ENCODE peak calls at places on chromosomes 13 and 19, in ten cellular contexts. One of them, this sample, is unnamed.
A peak's percentile ranks its signal among the peaks of the same experiment; 100 is the strongest.

GRCh38 chr13:27678306-27679040 is 56.8 kb downstream of the POLR1D start:
- DNase-seq in endothelial cell: no peak
- DNase-seq in pancreas: no peak
- DNase-seq in AG09319: no peak
- DNase-seq in breast epithelium: no peak
- DNase-seq in fibroblast of lung: no peak
- DNase-seq in fibroblast of the aortic adventitia: no peak
- DNase-seq in bronchial epithelial cell: peak; percentile 81
- DNase-seq in CD8-positive, alpha-beta T cell: no peak
- DNase-seq in heart right ventricle: no peak
- DNase-seq in this sample: no peak

GRCh38 chr13:114258589-114258988 is 22.8 kb upstream of the UPF3A start:
- DNase-seq in endothelial cell: no peak
- DNase-seq in pancreas: no peak
- DNase-seq in AG09319: no peak
- DNase-seq in breast epithelium: no peak
- DNase-seq in fibroblast of lung: no peak
- DNase-seq in fibroblast of the aortic adventitia: no peak
- DNase-seq in bronchial epithelial cell: no peak
- DNase-seq in CD8-positive, alpha-beta T cell: no peak
- DNase-seq in heart right ventricle: no peak
- DNase-seq in this sample: no peak

GRCh38 chr13:30580852-30581502 is 36.7 kb upstream of the USPL1 start:
- DNase-seq in endothelial cell: no peak
- DNase-seq in pancreas: no peak
- DNase-seq in AG09319: no peak
- DNase-seq in breast epithelium: no peak
- DNase-seq in fibroblast of lung: no peak
- DNase-seq in fibroblast of the aortic adventitia: no peak
- DNase-seq in bronchial epithelial cell: peak; percentile 65
- DNase-seq in CD8-positive, alpha-beta T cell: no peak
- DNase-seq in heart right ventricle: no peak
- DNase-seq in this sample: no peak

GRCh38 chr19:33195711-33196347 is 1.7 kb downstream of the LRP3 start:
- DNase-seq in endothelial cell: no peak
- DNase-seq in pancreas: peak; percentile 5
- DNase-seq in AG09319: no peak
- DNase-seq in breast epithelium: no peak
- DNase-seq in fibroblast of lung: no peak
- DNase-seq in fibroblast of the aortic adventitia: no peak
- DNase-seq in bronchial epithelial cell: no peak
- DNase-seq in CD8-positive, alpha-beta T cell: no peak
- DNase-seq in heart right ventricle: no peak
- DNase-seq in this sample: no peak

GRCh38 chr13:50033696-50034095 is 18.5 kb downstream of the KCNRG start:
- DNase-seq in endothelial cell: no peak
- DNase-seq in pancreas: no peak
- DNase-seq in AG09319: no peak
- DNase-seq in breast epithelium: no peak
- DNase-seq in fibroblast of lung: peak; percentile 55
- DNase-seq in fibroblast of the aortic adventitia: peak; percentile 64
- DNase-seq in bronchial epithelial cell: no peak
- DNase-seq in CD8-positive, alpha-beta T cell: no peak
- DNase-seq in heart right ventricle: no peak
- DNase-seq in this sample: no peak

GRCh38 chr19:21084343-21084742 is 2.3 kb downstream of the ZNF714 start:
- DNase-seq in endothelial cell: no peak
- DNase-seq in pancreas: no peak
- DNase-seq in AG09319: no peak
- DNase-seq in breast epithelium: no peak
- DNase-seq in fibroblast of lung: peak; percentile 83
- DNase-seq in fibroblast of the aortic adventitia: peak; percentile 5
- DNase-seq in bronchial epithelial cell: peak; percentile 59
- DNase-seq in CD8-positive, alpha-beta T cell: no peak
- DNase-seq in heart right ventricle: no peak
- DNase-seq in this sample: no peak

GRCh38 chr13:64992314-64992713 is 2237.8 kb downstream of the PCDH9 start:
- DNase-seq in endothelial cell: no peak
- DNase-seq in pancreas: no peak
- DNase-seq in AG09319: no peak
- DNase-seq in breast epithelium: no peak
- DNase-seq in fibroblast of lung: peak; percentile 3
- DNase-seq in fibroblast of the aortic adventitia: no peak
- DNase-seq in bronchial epithelial cell: no peak
- DNase-seq in CD8-positive, alpha-beta T cell: no peak
- DNase-seq in heart right ventricle: no peak
- DNase-seq in this sample: no peak

GRCh38 chr19:611506-611869 is 21.8 kb downstream of the HCN2 start:
- DNase-seq in endothelial cell: no peak
- DNase-seq in pancreas: no peak
- DNase-seq in AG09319: no peak
- DNase-seq in breast epithelium: no peak
- DNase-seq in fibroblast of lung: peak; percentile 99
- DNase-seq in fibroblast of the aortic adventitia: peak; percentile 57
- DNase-seq in bronchial epithelial cell: peak; percentile 39
- DNase-seq in CD8-positive, alpha-beta T cell: no peak
- DNase-seq in heart right ventricle: no peak
- DNase-seq in this sample: no peak

GRCh38 chr19:42253245-42254082 is 1.5 kb downstream of the ERF start:
- DNase-seq in endothelial cell: peak; percentile 79
- DNase-seq in pancreas: peak; percentile 79
- DNase-seq in AG09319: no peak
- DNase-seq in breast epithelium: no peak
- DNase-seq in fibroblast of lung: peak; percentile 43
- DNase-seq in fibroblast of the aortic adventitia: no peak
- DNase-seq in bronchial epithelial cell: no peak
- DNase-seq in CD8-positive, alpha-beta T cell: peak; percentile 74
- DNase-seq in heart right ventricle: peak; percentile 66
- DNase-seq in this sample: no peak

GRCh38 chr19:49338023-49338677 is 2.9 kb downstream of the CD37 start:
- DNase-seq in endothelial cell: no peak
- DNase-seq in pancreas: peak; percentile 62
- DNase-seq in AG09319: no peak
- DNase-seq in breast epithelium: peak; percentile 51
- DNase-seq in fibroblast of lung: no peak
- DNase-seq in fibroblast of the aortic adventitia: no peak
- DNase-seq in bronchial epithelial cell: no peak
- DNase-seq in CD8-positive, alpha-beta T cell: no peak
- DNase-seq in heart right ventricle: no peak
- DNase-seq in this sample: no peak

GRCh38 chr13:48456546-48456945 is 43.6 kb upstream of the LPAR6 start:
- DNase-seq in endothelial cell: no peak
- DNase-seq in pancreas: peak; percentile 12
- DNase-seq in AG09319: no peak
- DNase-seq in breast epithelium: no peak
- DNase-seq in fibroblast of lung: no peak
- DNase-seq in fibroblast of the aortic adventitia: no peak
- DNase-seq in bronchial epithelial cell: no peak
- DNase-seq in CD8-positive, alpha-beta T cell: no peak
- DNase-seq in heart right ventricle: no peak
- DNase-seq in this sample: no peak

GRCh38 chr13:99721606-99722384 is 220.5 kb downstream of the TM9SF2 start:
- DNase-seq in endothelial cell: no peak
- DNase-seq in pancreas: no peak
- DNase-seq in AG09319: no peak
- DNase-seq in breast epithelium: no peak
- DNase-seq in fibroblast of lung: peak; percentile 4
- DNase-seq in fibroblast of the aortic adventitia: no peak
- DNase-seq in bronchial epithelial cell: no peak
- DNase-seq in CD8-positive, alpha-beta T cell: no peak
- DNase-seq in heart right ventricle: no peak
- DNase-seq in this sample: no peak

GRCh38 chr13:94061316-94061715 is 418.2 kb downstream of the DCT start:
- DNase-seq in endothelial cell: no peak
- DNase-seq in pancreas: no peak
- DNase-seq in AG09319: peak; percentile 5
- DNase-seq in breast epithelium: no peak
- DNase-seq in fibroblast of lung: peak; percentile 82
- DNase-seq in fibroblast of the aortic adventitia: peak; percentile 64
- DNase-seq in bronchial epithelial cell: no peak
- DNase-seq in CD8-positive, alpha-beta T cell: no peak
- DNase-seq in heart right ventricle: no peak
- DNase-seq in this sample: no peak

GRCh38 chr13:106331116-106331515 is 204.3 kb downstream of the EFNB2 start:
- DNase-seq in endothelial cell: no peak
- DNase-seq in pancreas: no peak
- DNase-seq in AG09319: no peak
- DNase-seq in breast epithelium: no peak
- DNase-seq in fibroblast of lung: no peak
- DNase-seq in fibroblast of the aortic adventitia: no peak
- DNase-seq in bronchial epithelial cell: no peak
- DNase-seq in CD8-positive, alpha-beta T cell: no peak
- DNase-seq in heart right ventricle: no peak
- DNase-seq in this sample: no peak

GRCh38 chr13:94419304-94419943 is 60.1 kb downstream of the DCT start:
- DNase-seq in endothelial cell: no peak
- DNase-seq in pancreas: no peak
- DNase-seq in AG09319: no peak
- DNase-seq in breast epithelium: no peak
- DNase-seq in fibroblast of lung: peak; percentile 75
- DNase-seq in fibroblast of the aortic adventitia: peak; percentile 76
- DNase-seq in bronchial epithelial cell: peak; percentile 87
- DNase-seq in CD8-positive, alpha-beta T cell: no peak
- DNase-seq in heart right ventricle: no peak
- DNase-seq in this sample: peak; percentile 48

DNA sequence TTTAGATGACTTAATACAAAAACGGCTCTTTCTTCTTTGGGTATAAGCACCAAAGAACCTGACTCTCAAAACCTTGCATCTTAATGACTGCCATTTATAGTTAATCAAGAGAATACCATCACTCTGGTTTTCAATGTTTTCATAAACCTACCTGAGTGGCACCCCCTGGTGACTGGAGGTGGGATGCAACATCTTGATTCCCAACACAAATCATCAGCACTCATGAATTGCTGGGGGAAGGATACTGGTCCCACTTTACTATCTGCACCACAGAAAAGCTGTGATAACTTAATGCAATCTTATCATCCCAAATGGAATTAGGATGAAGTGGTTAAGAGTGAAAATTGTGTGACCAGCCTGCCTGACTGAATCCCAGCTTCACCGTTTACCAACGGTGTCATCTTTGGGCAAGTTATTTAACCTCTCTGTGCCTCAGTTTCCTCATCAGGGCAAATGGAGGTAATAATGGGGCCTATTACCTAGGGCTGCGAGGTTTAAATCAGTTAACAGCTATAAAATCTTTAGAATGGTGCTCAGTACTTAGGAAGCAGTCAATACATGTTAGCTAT is 366.4 kb downstream of the KLF12 start:
- DNase-seq in endothelial cell: peak; percentile 24
- DNase-seq in pancreas: no peak
- DNase-seq in AG09319: no peak
- DNase-seq in breast epithelium: no peak
- DNase-seq in fibroblast of lung: no peak
- DNase-seq in fibroblast of the aortic adventitia: no peak
- DNase-seq in bronchial epithelial cell: peak; percentile 18
- DNase-seq in CD8-positive, alpha-beta T cell: peak; percentile 60
- DNase-seq in heart right ventricle: no peak
- DNase-seq in this sample: no peak
- TF ChIP-seq CTCF in endothelial cell: peak; percentile 61
- TF ChIP-seq CTCF in pancreas: no peak
- TF ChIP-seq CTCF in AG09319: peak; percentile 17
- TF ChIP-seq CTCF in breast epithelium: no peak
- TF ChIP-seq CTCF in fibroblast of lung: peak; percentile 43
- TF ChIP-seq CTCF in fibroblast of the aortic adventitia: peak; percentile 43
- TF ChIP-seq CTCF in bronchial epithelial cell: peak; percentile 31
- TF ChIP-seq CTCF in CD8-positive, alpha-beta T cell: peak; percentile 62
- TF ChIP-seq CTCF in heart right ventricle: no peak
- TF ChIP-seq CTCF in this sample: peak; percentile 31

DNA sequence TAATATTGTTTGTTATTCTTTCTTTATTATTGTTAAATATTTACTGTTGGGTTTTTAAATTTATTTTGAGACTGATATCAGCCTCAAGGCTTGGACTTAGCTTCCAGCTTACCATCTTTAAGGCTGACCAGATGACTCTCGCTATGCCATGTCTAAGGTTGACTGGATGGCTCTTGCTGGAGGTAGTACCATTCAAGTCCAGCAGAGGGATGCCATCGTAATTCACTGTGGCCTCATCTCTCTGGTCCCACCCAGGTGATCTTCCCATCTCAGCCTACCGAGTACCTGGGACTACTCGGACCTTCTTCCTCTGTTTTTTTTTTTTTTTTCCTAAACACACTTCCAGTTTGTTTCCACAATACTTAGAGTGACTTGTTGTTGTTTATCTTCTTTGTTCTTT is 41.7 kb upstream of the ZNF91 start:
- DNase-seq in endothelial cell: no peak
- DNase-seq in pancreas: no peak
- DNase-seq in AG09319: no peak
- DNase-seq in breast epithelium: no peak
- DNase-seq in fibroblast of lung: no peak
- DNase-seq in fibroblast of the aortic adventitia: no peak
- DNase-seq in bronchial epithelial cell: no peak
- DNase-seq in CD8-positive, alpha-beta T cell: no peak
- DNase-seq in heart right ventricle: no peak
- DNase-seq in this sample: no peak
- TF ChIP-seq CTCF in endothelial cell: no peak
- TF ChIP-seq CTCF in pancreas: no peak
- TF ChIP-seq CTCF in AG09319: no peak
- TF ChIP-seq CTCF in breast epithelium: no peak
- TF ChIP-seq CTCF in fibroblast of lung: no peak
- TF ChIP-seq CTCF in fibroblast of the aortic adventitia: peak; percentile 22
- TF ChIP-seq CTCF in bronchial epithelial cell: peak; percentile 1
- TF ChIP-seq CTCF in CD8-positive, alpha-beta T cell: no peak
- TF ChIP-seq CTCF in heart right ventricle: no peak
- TF ChIP-seq CTCF in this sample: no peak

GRCh38 chr13:40995997-40996396 is 23.1 kb downstream of the ELF1 start:
- DNase-seq in endothelial cell: no peak
- DNase-seq in pancreas: no peak
- DNase-seq in AG09319: no peak
- DNase-seq in breast epithelium: no peak
- DNase-seq in fibroblast of lung: no peak
- DNase-seq in fibroblast of the aortic adventitia: no peak
- DNase-seq in bronchial epithelial cell: no peak
- DNase-seq in CD8-positive, alpha-beta T cell: no peak
- DNase-seq in heart right ventricle: no peak
- DNase-seq in this sample: no peak
- TF ChIP-seq CTCF in endothelial cell: no peak
- TF ChIP-seq CTCF in pancreas: no peak
- TF ChIP-seq CTCF in AG09319: no peak
- TF ChIP-seq CTCF in breast epithelium: no peak
- TF ChIP-seq CTCF in fibroblast of lung: no peak
- TF ChIP-seq CTCF in fibroblast of the aortic adventitia: no peak
- TF ChIP-seq CTCF in bronchial epithelial cell: no peak
- TF ChIP-seq CTCF in CD8-positive, alpha-beta T cell: no peak
- TF ChIP-seq CTCF in heart right ventricle: no peak
- TF ChIP-seq CTCF in this sample: no peak

DNA sequence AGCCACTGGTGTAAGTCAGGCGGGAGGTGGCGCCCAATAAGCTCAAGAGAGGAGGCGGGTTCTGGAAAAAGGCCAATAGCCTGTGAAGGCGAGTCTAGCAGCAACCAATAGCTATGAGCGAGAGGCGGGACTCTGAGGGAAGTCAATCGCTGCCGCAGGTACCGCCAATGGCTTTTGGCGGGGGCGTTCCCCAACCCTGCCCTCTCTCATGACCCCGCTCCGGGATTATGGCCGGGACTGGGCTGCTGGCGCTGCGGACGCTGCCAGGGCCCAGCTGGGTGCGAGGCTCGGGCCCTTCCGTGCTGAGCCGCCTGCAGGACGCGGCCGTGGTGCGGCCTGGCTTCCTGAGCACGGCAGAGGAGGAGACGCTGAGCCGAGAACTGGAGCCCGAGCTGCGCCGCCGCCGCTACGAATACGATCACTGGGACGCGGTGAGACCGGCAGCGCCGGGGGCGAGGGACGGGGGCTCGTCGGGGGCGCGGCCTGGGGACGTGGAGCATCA is at the start of gene ALKBH7:
- DNase-seq in endothelial cell: peak; percentile 89
- DNase-seq in pancreas: peak; percentile 97
- DNase-seq in AG09319: peak; percentile 100
- DNase-seq in breast epithelium: peak; percentile 98
- DNase-seq in fibroblast of lung: peak; percentile 100
- DNase-seq in fibroblast of the aortic adventitia: peak; percentile 100
- DNase-seq in bronchial epithelial cell: peak; percentile 99
- DNase-seq in CD8-positive, alpha-beta T cell: peak; percentile 93
- DNase-seq in heart right ventricle: peak; percentile 100
- DNase-seq in this sample: peak; percentile 99
- TF ChIP-seq CTCF in endothelial cell: no peak
- TF ChIP-seq CTCF in pancreas: no peak
- TF ChIP-seq CTCF in AG09319: no peak
- TF ChIP-seq CTCF in breast epithelium: peak; percentile 16
- TF ChIP-seq CTCF in fibroblast of lung: no peak
- TF ChIP-seq CTCF in fibroblast of the aortic adventitia: no peak
- TF ChIP-seq CTCF in bronchial epithelial cell: no peak
- TF ChIP-seq CTCF in CD8-positive, alpha-beta T cell: no peak
- TF ChIP-seq CTCF in heart right ventricle: no peak
- TF ChIP-seq CTCF in this sample: no peak